ENCODE peak calls at places on chromosomes 13 and 19, in five cellular contexts. A is ELR, V is pancreas, I is A172, E is nephron progenitor cell. D is an unnamed sample.

GRCh38 chr13:48491423-48492122 is 41.3 kb downstream of the RCBTB2 start:
- DNase-seq in A (peak), V (no peak), I (no peak), E (no peak), D (no peak)

GRCh38 chr13:99677388-99677951 is 176.2 kb downstream of the TM9SF2 start:
- DNase-seq in A (no peak), V (no peak), I (no peak), E (no peak), D (no peak)

GRCh38 chr13:75693227-75693626 is 57.1 kb downstream of the LMO7 start:
- DNase-seq in A (no peak), V (no peak), I (no peak), E (no peak), D (no peak)

GRCh38 chr13:45595968-45596367 is 19.6 kb downstream of the ERICH6B start:
- DNase-seq in A (no peak), V (no peak), I (no peak), E (peak), D (no peak)

GRCh38 chr13:97255515-97255999 is 33.4 kb downstream of the MBNL2 start:
- DNase-seq in A (no peak), V (no peak), I (no peak), E (no peak), D (no peak)

GRCh38 chr19:19627716-19628498 is at the start of gene LPAR2:
- DNase-seq in A (no peak), V (peak), I (no peak), E (peak), D (peak)

GRCh38 chr19:7628589-7629311 is 595 bp downstream of the XAB2 start:
- DNase-seq in A (peak), V (no peak), I (no peak), E (peak), D (no peak)

GRCh38 chr19:54561840-54562239 is 11.8 kb upstream of the LILRA2 start:
- DNase-seq in A (no peak), V (no peak), I (peak), E (no peak), D (no peak)

GRCh38 chr13:51647067-51647466 is 62.8 kb downstream of the WDFY2 start:
- DNase-seq in A (no peak), V (no peak), I (no peak), E (no peak), D (no peak)

GRCh38 chr13:66222926-66223325 is 1007.2 kb downstream of the PCDH9 start:
- DNase-seq in A (no peak), V (no peak), I (no peak), E (no peak), D (no peak)

GRCh38 chr19:31694761-31695160 is 345.5 kb upstream of the TSHZ3 start:
- DNase-seq in A (no peak), V (no peak), I (no peak), E (no peak), D (no peak)

GRCh38 chr19:56405062-56405461 is 930 bp downstream of the ZNF583 start:
- DNase-seq in A (no peak), V (no peak), I (no peak), E (no peak), D (no peak)

GRCh38 chr13:44312898-44313551 is 60.6 kb upstream of the SERP2 start:
- DNase-seq in A (peak), V (no peak), I (peak), E (no peak), D (no peak)

GRCh38 chr13:83184819-83185218 is 697.5 kb downstream of the SLITRK1 start:
- DNase-seq in A (peak), V (no peak), I (no peak), E (no peak), D (no peak)

GRCh38 chr19:7500811-7501450 is 12.1 kb upstream of the PEX11G start:
- DNase-seq in A (peak), V (peak), I (no peak), E (peak), D (peak)

GRCh38 chr19:35915508-35915907 is 7.4 kb upstream of the TYROBP start:
- DNase-seq in A (no peak), V (no peak), I (no peak), E (no peak), D (no peak)

GRCh38 chr19:49473868-49474544 is at the start of gene FLT3LG:
- DNase-seq in A (peak), V (peak), I (peak), E (peak), D (peak)

GRCh38 chr13:46168341-46168740 is 13.6 kb downstream of the LCP1 start:
- DNase-seq in A (peak), V (peak), I (no peak), E (peak), D (no peak)

GRCh38 chr19:11179716-11180297 is 17.5 kb downstream of the KANK2 start:
- DNase-seq in A (no peak), V (no peak), I (peak), E (no peak), D (no peak)

GRCh38 chr19:33500991-33501390 is 20.6 kb downstream of the PEPD start:
- DNase-seq in A (no peak), V (no peak), I (no peak), E (no peak), D (no peak)

GRCh38 chr19:19113040-19113541 is 25.2 kb downstream of the TMEM161A start:
- DNase-seq in A (peak), V (no peak), I (peak), E (peak), D (no peak)

GRCh38 chr13:39684531-39685137 is 29.2 kb downstream of the COG6 start:
- DNase-seq in A (peak), V (no peak), I (peak), E (no peak), D (no peak)

GRCh38 chr19:35349614-35350521 is 2.2 kb downstream of the FFAR1 start:
- DNase-seq in A (no peak), V (no peak), I (no peak), E (no peak), D (no peak)

GRCh38 chr19:1819211-1819975 is 7.3 kb upstream of the ATP8B3 start:
- DNase-seq in A (no peak), V (no peak), I (no peak), E (no peak), D (no peak)

GRCh38 chr19:1101337-1101698 is 2.5 kb upstream of the GPX4 start:
- DNase-seq in A (no peak), V (no peak), I (peak), E (no peak), D (no peak)

GRCh38 chr13:98848736-98849135 is 96.3 kb upstream of the SLC15A1 start:
- DNase-seq in A (peak), V (no peak), I (no peak), E (no peak), D (no peak)

GRCh38 chr19:7544626-7545025 is 9.1 kb downstream of the PNPLA6 start:
- DNase-seq in A (no peak), V (no peak), I (no peak), E (no peak), D (no peak)

GRCh38 chr13:41231786-41232185 is 31.6 kb downstream of the MTRF1 start:
- DNase-seq in A (no peak), V (peak), I (peak), E (peak), D (no peak)

GRCh38 chr19:6925801-6926751 is 38.7 kb downstream of the ADGRE1 start:
- DNase-seq in A (peak), V (no peak), I (peak), E (no peak), D (no peak)

GRCh38 chr13:107812013-107812412 is 403.3 kb downstream of the LIG4 start:
- DNase-seq in A (no peak), V (no peak), I (no peak), E (no peak), D (no peak)

GRCh38 chr13:114167885-114168284 is 11.2 kb upstream of the CFAP97D2 start:
- DNase-seq in A (no peak), V (no peak), I (no peak), E (no peak), D (no peak)

GRCh38 chr13:72716776-72717175 is 10.7 kb downstream of the MZT1 start:
- DNase-seq in A (no peak), V (no peak), I (no peak), E (no peak), D (no peak)

GRCh38 chr13:112213467-112214245 is 146.7 kb downstream of the SOX1 start:
- DNase-seq in A (no peak), V (peak), I (no peak), E (no peak), D (no peak)

GRCh38 chr19:13839193-13839937 is 37.6 kb upstream of the NANOS3 start:
- DNase-seq in A (peak), V (peak), I (peak), E (no peak), D (no peak)